ENCODE peak calls at places on chromosomes 16 and 17, in six cellular contexts. I, B, L, J, P and R are unnamed samples. For H3K4me1, the result is how much of the 10 kb centered on the place peaks cover.

GRCh38 chr16:79899316-79900110 is 299.0 kb upstream of the MAF start:
- DNase-seq in I (no peak), B (no peak), L (no peak), J (no peak), P (no peak), R (no peak)

GRCh38 chr17:38958326-38958725 is 8.9 kb downstream of the FBXO47 start:
- DNase-seq in I (no peak), B (no peak), L (no peak), J (no peak), P (no peak), R (no peak)

GRCh38 chr17:6542577-6542976 is 13.8 kb downstream of the PITPNM3 start:
- DNase-seq in I (no peak), B (no peak), L (no peak), J (no peak), P (no peak), R (no peak)

GRCh38 chr16:9949396-9949795 is 232.8 kb downstream of the GRIN2A start:
- DNase-seq in I (no peak), B (no peak), L (no peak), J (no peak), P (no peak), R (no peak)

GRCh38 chr16:67155305-67156145 is 4.2 kb downstream of the TRADD start:
- DNase-seq in I (no peak), B (no peak), L (peak), J (peak), P (peak), R (peak)

GRCh38 chr16:50338371-50339231 is 30.2 kb downstream of the BRD7 start:
- DNase-seq in I (no peak), B (no peak), L (no peak), J (no peak), P (no peak), R (no peak)

GRCh38 chr17:43142153-43142552 is 17.0 kb upstream of the BRCA1 start:
- DNase-seq in I (no peak), B (no peak), L (no peak), J (no peak), P (no peak), R (no peak)

GRCh38 chr16:57534881-57535658 is 1.3 kb downstream of the CCDC102A start:
- DNase-seq in I (no peak), B (no peak), L (no peak), J (no peak), P (peak), R (peak)

GRCh38 chr17:12422632-12423031 is 243.1 kb upstream of the MYOCD start:
- DNase-seq in I (no peak), B (no peak), L (peak), J (no peak), P (no peak), R (peak)

GRCh38 chr16:46743232-46743719 is 4.9 kb downstream of the MYLK3 start:
- DNase-seq in I (no peak), B (no peak), L (no peak), J (peak), P (no peak), R (no peak)

GRCh38 chr17:4968166-4968915 is 724 bp upstream of the SPAG7 start:
- DNase-seq in I (no peak), B (no peak), L (no peak), J (peak), P (peak), R (no peak)

DNA sequence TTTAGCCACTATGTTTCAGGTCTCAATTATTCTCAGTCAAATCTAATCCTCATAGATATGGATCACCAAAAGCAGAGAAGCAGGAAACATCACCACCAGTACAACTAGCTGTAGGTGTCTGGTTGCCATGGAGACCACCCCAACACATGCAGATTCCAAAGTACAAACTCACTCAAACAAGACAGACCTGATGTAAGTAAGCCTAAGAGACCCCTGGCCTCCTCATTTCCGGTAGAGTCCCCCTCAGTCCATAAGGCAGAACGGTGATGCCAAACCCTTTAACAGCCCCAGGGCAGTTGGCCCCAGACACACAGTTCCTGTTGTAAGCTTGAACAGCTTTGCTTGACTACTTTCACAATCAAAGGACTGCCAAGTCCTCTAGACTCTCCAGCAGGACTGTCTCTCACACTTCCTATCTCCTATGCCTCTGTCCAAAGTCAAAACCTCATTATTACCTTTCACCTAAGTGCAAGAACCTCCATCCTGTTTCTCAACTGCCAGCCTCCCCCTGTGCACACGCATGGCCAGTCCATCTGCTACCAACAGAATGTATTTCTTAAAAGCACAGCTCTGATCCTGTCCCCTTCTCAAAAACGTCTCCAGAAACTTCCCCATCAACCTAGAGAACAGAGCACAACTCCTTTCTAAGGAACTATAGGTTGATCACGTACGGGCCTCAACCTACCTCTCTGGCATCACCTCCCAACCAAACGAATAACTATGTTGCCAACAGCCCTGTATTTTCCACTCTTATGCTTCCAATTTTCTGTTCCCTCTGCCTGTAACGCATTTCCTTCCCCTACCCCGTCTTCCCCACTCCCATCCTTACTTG is 23.9 kb downstream of the SLC39A11 start:
- DNase-seq in I (no peak), B (no peak), L (no peak), J (no peak), P (no peak), R (peak)
- TF ChIP-seq POLR2AphosphoS5 in I (no peak), B (no peak), L (no peak), J (no peak), P (no peak), R (no peak)

GRCh38 chr16:2483160-2483559 is 8.2 kb downstream of the TBC1D24 start:
- DNase-seq in I (no peak), B (no peak), L (peak), J (no peak), P (no peak), R (no peak)
- H3K4me1 ChIP-seq in I (under half), B (under half), L (half or more), J (under half), P (under half), R (under half)

GRCh38 chr17:78870621-78871020 is 30.0 kb upstream of the USP36 start:
- DNase-seq in I (no peak), B (no peak), L (no peak), J (no peak), P (no peak), R (no peak)

GRCh38 chr17:78875331-78875730 is 27.7 kb downstream of the CEP295NL start:
- DNase-seq in I (no peak), B (no peak), L (no peak), J (no peak), P (no peak), R (no peak)

GRCh38 chr17:78872486-78872885 is 30.5 kb downstream of the CEP295NL start:
- DNase-seq in I (no peak), B (no peak), L (no peak), J (no peak), P (no peak), R (no peak)

GRCh38 chr17:78875738-78876597 is 27.0 kb downstream of the CEP295NL start:
- DNase-seq in I (no peak), B (no peak), L (no peak), J (no peak), P (no peak), R (no peak)

DNA sequence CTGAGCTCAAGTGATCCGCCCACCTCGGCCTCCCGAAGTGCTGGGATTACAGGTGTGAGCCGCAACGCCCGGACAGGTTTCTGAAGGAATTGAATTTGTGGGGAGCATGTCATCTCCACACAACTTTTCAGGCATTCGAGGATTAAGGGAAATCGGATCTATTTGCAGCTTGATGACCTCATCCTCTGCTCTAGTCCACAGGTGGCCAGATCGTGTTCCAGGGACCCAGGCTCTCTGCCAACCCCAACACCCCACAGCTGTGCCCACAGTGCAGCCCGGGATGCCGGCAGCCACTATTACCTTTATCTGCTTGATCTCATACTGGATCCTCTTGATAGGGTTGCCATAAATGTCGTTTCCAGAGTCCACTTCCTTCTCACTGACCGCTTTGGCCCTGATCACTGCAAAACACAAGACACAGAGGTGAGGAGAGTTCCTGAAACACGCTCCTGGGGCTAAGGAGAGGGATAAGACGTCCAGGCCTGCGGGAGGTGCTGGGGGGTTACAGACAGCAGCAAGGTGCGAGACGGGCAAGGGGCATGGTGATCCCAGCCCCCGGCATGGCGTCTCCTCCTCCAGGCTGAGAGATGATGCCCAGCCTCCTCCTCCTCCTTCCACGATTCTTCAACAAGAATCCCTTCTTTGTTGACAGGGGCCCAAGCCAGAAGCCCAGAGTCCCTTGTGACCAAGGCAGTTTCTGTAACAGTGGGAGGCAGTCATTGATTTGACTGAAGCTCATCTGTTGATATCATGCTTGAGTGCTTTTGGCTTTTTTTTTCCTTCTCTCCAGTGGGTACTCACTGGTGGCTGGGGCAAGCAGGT is 29.3 kb downstream of the CEP295NL start:
- DNase-seq in I (no peak), B (no peak), L (no peak), J (no peak), P (no peak), R (no peak)
- TF ChIP-seq POLR2AphosphoS5 in I (no peak), B (no peak), L (no peak), J (no peak), P (no peak), R (no peak)

DNA sequence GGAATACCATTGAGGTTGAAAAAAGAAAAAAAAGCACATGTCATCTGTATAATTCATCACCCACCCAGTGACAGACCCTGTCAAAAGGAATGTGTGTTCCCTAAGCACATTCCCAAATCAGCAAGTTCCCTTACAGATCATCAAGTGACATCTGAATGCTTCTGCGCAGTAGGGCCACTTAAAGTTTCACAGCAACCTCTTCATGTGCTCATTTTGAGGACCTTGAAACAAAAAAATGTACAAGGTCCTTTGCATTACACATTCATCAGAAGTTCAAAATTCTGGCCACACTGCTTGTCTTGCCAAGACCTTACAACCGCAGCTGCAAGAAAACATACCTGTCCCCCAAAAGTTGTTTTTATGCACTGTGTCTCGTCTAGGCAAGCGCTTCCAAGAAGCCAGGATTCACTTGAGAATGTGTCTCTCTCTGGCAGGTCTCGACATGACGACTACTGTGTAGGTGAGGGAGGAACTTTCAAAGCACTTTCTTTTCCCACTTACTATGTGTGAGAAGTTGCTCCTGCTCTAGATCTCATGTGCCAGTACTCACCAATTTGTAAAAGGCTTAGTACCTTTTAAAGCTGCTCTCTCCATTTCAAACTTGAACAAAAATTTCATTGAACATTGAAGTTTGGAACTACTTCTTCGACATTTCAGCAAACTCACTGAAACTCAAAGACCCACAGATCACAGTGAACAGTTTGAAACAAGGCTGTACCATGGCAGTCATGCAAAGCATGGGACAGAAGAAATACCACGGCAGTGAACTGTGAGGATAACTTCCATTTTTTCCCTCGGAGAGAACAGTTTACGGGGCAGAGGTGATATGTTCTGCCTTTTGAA is 4.3 kb upstream of the POLG2 start:
- DNase-seq in I (no peak), B (no peak), L (no peak), J (no peak), P (no peak), R (no peak)
- H3K4me1 ChIP-seq in I (half or more), B (under half), L (under half), J (under half), P (under half), R (under half)